ENCODE peak calls at places on chromosome 15, in five cellular contexts. L is NCI-H1417, Z is Ammon's horn, A is upper lobe of right lung, N is germinal center. G is an unnamed sample.

GRCh38 chr15:26421065-26421464 is 351.8 kb downstream of the GABRB3 start:
- DNase-seq in L (no peak), Z (no peak), A (no peak), N (no peak), G (no peak)

GRCh38 chr15:62506217-62506805 is 341.2 kb upstream of the C2CD4B start:
- DNase-seq in L (no peak), N (no peak), Z (no peak), A (no peak), G (no peak)

GRCh38 chr15:48149858-48150257 is 28.2 kb downstream of the MYEF2 start:
- DNase-seq in Z (no peak), L (no peak), A (no peak), N (no peak), G (no peak)

GRCh38 chr15:62495670-62496328 is 330.7 kb upstream of the C2CD4B start:
- DNase-seq in L (no peak), Z (no peak), N (no peak), A (no peak), G (no peak)

GRCh38 chr15:59676565-59676964 is 12.6 kb downstream of the BNIP2 start:
- DNase-seq in N (no peak), Z (no peak), A (no peak), L (no peak), G (no peak)

GRCh38 chr15:87844031-87844430 is 412.5 kb downstream of the NTRK3 start:
- DNase-seq in Z (no peak), A (no peak), L (peak), N (no peak), G (peak)

GRCh38 chr15:36501063-36501678 is 78.3 kb upstream of the CDIN1 start:
- DNase-seq in L (peak), N (no peak), A (no peak), Z (peak), G (peak)

GRCh38 chr15:99476413-99477222 is 89.2 kb upstream of the MEF2A start:
- DNase-seq in Z (peak), L (no peak), A (no peak), N (peak), G (no peak)

GRCh38 chr15:101808201-101808600 is 3.8 kb upstream of the OR4F15 start:
- DNase-seq in A (no peak), N (no peak), Z (no peak), L (peak), G (no peak)

GRCh38 chr15:94460624-94461023 is 229.3 kb downstream of the MCTP2 start:
- DNase-seq in Z (no peak), L (no peak), A (no peak), N (no peak), G (no peak)

GRCh38 chr15:81740402-81740801 is 305.4 kb downstream of the MEX3B start:
- DNase-seq in Z (no peak), A (no peak), N (no peak), L (no peak), G (no peak)

G was measured in NCI-H510A treated with DMSO at 0.1 percent for 48 hours.